ENCODE peak calls at places on chromosomes 5 and 9, in six cellular contexts. T, F, Y, O, R and P are unnamed samples.

GRCh38 chr5:142548739-142549275 is 137.1 kb downstream of the FGF1 start:
- DNase-seq in T (peak), F (peak), Y (peak), O (peak), R (no peak), P (peak)

GRCh38 chr9:15696979-15697378 is 144.1 kb downstream of the CCDC171 start:
- DNase-seq in T (no peak), F (no peak), Y (no peak), O (no peak), R (no peak), P (no peak)

GRCh38 chr9:137244486-137245449 is 3.7 kb downstream of the TUBB4B start:
- DNase-seq in T (no peak), F (no peak), Y (no peak), O (no peak), R (no peak), P (no peak)

GRCh38 chr9:19643875-19644274 is 145.0 kb downstream of the SLC24A2 start:
- DNase-seq in T (no peak), F (no peak), Y (no peak), O (no peak), R (no peak), P (no peak)

GRCh38 chr5:154190652-154191304 is at the start of gene GALNT10:
- DNase-seq in T (no peak), F (peak), Y (peak), O (peak), R (peak), P (peak)

GRCh38 chr5:98721231-98721928 is 52.1 kb upstream of the RGMB start:
- DNase-seq in T (no peak), F (no peak), Y (no peak), O (no peak), R (no peak), P (no peak)

GRCh38 chr9:126702501-126703329 is 89.0 kb downstream of the LMX1B start:
- DNase-seq in T (no peak), F (peak), Y (peak), O (no peak), R (peak), P (peak)

GRCh38 chr5:68420476-68421344 is 205.2 kb downstream of the PIK3R1 start:
- DNase-seq in T (no peak), F (no peak), Y (no peak), O (peak), R (no peak), P (no peak)

GRCh38 chr9:1514733-1515363 is 464.7 kb downstream of the DMRT2 start:
- DNase-seq in T (no peak), F (no peak), Y (no peak), O (no peak), R (no peak), P (no peak)

GRCh38 chr5:150044334-150044681 is 42.0 kb downstream of the CSF1R start:
- DNase-seq in T (no peak), F (no peak), Y (no peak), O (no peak), R (no peak), P (no peak)

GRCh38 chr5:9473624-9474023 is 72.3 kb downstream of the SEMA5A start:
- DNase-seq in T (no peak), F (no peak), Y (no peak), O (no peak), R (no peak), P (no peak)

GRCh38 chr5:20536813-20537212 is 548.8 kb upstream of the CDH18 start:
- DNase-seq in T (no peak), F (no peak), Y (no peak), O (no peak), R (no peak), P (no peak)

GRCh38 chr5:154159343-154159742 is 31.2 kb upstream of the GALNT10 start:
- DNase-seq in T (no peak), F (no peak), Y (no peak), O (no peak), R (no peak), P (no peak)

GRCh38 chr9:95580812-95581761 is 64.3 kb upstream of the PTCH1 start:
- DNase-seq in T (no peak), F (no peak), Y (no peak), O (no peak), R (no peak), P (no peak)

GRCh38 chr5:57627661-57628060 is 145.1 kb upstream of the ACTBL2 start:
- DNase-seq in T (no peak), F (no peak), Y (no peak), O (no peak), R (no peak), P (no peak)

GRCh38 chr5:28809811-28810750 is 1771.7 kb upstream of the CDH9 start:
- DNase-seq in T (no peak), F (no peak), Y (no peak), O (no peak), R (no peak), P (peak)

GRCh38 chr5:77101298-77101697 is 14.2 kb upstream of the ZBED3 start:
- DNase-seq in T (peak), F (no peak), Y (no peak), O (no peak), R (no peak), P (no peak)

GRCh38 chr5:53123702-53124101 is 14.1 kb upstream of the MOCS2 start:
- DNase-seq in T (no peak), F (no peak), Y (no peak), O (no peak), R (no peak), P (no peak)
- TF ChIP-seq CTCF in T (peak), F (no peak), Y (peak), O (peak), R (no peak), P (no peak)

GRCh38 chr9:18190671-18191374 is 283.1 kb upstream of the ADAMTSL1 start:
- DNase-seq in T (no peak), F (no peak), Y (no peak), O (no peak), R (no peak), P (no peak)
- TF ChIP-seq CTCF in T (peak), F (no peak), Y (peak), O (no peak), R (no peak), P (no peak)

GRCh38 chr5:159133041-159133741 is 33.5 kb upstream of the EBF1 start:
- DNase-seq in T (peak), F (no peak), Y (no peak), O (no peak), R (no peak), P (peak)
- TF ChIP-seq CTCF in T (peak), F (peak), Y (peak), O (peak), R (peak), P (peak)

GRCh38 chr9:129306318-129306973 is 128.4 kb upstream of the IER5L start:
- DNase-seq in T (no peak), F (no peak), Y (no peak), O (no peak), R (no peak), P (no peak)

GRCh38 chr9:129310666-129311350 is 132.7 kb upstream of the IER5L start:
- DNase-seq in T (no peak), F (no peak), Y (no peak), O (no peak), R (no peak), P (no peak)

GRCh38 chr9:129307227-129307970 is 129.3 kb upstream of the IER5L start:
- DNase-seq in T (no peak), F (no peak), Y (no peak), O (no peak), R (no peak), P (no peak)

GRCh38 chr9:129309906-129310305 is 131.8 kb upstream of the IER5L start:
- DNase-seq in T (no peak), F (no peak), Y (no peak), O (no peak), R (no peak), P (no peak)

GRCh38 chr9:129309041-129309430 is 131.0 kb upstream of the IER5L start:
- DNase-seq in T (no peak), F (no peak), Y (no peak), O (no peak), R (no peak), P (no peak)
- TF ChIP-seq CTCF in T (no peak), F (no peak), Y (no peak), O (no peak), R (no peak), P (no peak)

DNA sequence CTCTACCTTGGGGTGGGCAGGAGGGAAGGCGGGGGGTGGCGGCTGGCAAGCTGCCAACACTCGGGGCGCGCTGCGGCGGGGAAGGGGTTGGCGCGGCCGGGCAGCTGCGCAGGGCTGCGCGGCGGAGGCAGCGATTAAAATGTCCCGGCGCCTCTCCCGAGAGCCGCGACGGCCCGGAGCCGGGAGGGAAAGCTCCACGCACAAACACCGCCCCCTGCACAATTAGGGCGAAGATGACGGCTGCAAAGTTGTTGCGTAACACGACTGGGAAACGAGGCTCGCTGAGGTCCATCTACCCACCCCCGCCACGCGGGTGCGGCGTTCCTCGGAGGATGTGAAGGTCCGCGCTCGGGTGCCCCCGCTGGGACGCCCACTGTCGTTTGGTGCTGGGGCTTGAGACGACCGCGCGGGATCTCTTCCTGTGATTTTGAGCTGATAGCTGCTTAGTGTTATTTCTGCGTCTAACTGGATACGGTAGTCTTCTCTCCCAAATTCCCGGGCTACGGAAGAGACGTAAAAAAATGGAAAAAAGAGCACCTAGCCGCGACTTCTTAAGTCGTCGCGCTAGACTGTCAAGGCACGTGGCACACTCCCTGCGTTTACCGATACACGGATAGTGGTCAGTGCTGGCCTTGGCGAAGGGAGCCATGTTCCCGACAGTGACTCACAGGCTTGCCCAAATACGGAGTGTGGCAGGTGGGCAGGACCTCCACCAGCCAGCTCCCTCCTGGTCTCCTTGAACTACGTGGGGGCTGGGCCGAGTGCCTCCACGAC is 958 bp upstream of the NFIL3 start:
- DNase-seq in T (peak), F (peak), Y (peak), O (peak), R (peak), P (peak)
- TF ChIP-seq CTCF in T (peak), F (no peak), Y (no peak), O (no peak), R (no peak), P (no peak)

GRCh38 chr5:133081036-133081435 is 29.2 kb downstream of the HSPA4 start:
- DNase-seq in T (no peak), F (no peak), Y (no peak), O (no peak), R (no peak), P (no peak)
- TF ChIP-seq CTCF in T (no peak), F (no peak), Y (no peak), O (no peak), R (no peak), P (no peak)

DNA sequence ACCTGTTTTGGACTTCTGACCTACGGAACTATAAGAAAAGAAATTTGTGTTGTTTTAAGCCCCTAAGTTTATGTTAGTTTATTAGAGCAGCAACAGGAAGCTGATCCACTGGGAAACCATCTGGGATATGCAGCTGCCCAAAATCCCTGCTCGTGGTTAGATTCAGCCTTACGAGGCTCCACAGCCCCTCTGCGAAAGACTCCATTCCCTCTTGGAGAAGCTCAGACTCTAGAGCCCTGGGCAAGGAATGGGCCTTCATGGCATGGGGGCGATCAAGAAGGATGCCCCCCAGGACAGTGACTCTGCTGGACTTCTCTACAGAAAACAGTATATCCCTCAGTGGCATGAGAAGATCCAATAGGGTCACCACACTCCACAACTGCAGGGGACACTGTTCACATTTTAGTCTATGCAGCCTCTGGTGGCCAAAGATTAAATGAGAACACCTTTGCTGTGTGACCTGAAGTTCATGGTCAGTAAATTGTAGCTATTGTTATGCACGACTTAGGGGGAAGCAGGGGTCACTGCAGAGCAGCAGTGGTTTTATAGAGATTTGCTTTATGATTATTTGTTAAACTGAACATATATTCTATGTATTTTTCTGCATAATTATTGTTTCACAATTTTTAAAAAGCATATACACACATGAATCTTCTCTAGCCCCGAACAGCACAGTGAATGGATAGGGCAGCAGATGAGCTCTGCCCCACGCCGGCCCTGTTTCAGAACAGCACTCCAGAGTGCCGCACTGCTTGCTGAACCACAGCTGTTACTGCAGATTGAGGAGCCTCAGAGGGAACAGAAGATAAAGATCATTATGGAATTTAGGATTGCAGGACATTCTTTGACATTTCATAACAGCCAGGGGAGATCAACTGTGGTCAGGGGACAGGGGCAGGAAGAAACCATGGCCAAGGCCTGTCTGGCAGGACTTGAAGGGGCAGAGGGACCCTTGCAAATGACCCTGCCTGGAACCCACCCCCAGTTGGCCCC is 20.9 kb downstream of the IRF1 start:
- DNase-seq in T (no peak), F (no peak), Y (no peak), O (no peak), R (no peak), P (no peak)
- TF ChIP-seq CTCF in T (no peak), F (no peak), Y (no peak), O (no peak), R (no peak), P (peak)

GRCh38 chr9:69157751-69158466 is 16.2 kb upstream of the TJP2 start:
- DNase-seq in T (no peak), F (peak), Y (no peak), O (no peak), R (no peak), P (no peak)
- TF ChIP-seq CTCF in T (peak), F (no peak), Y (peak), O (no peak), R (no peak), P (no peak)

DNA sequence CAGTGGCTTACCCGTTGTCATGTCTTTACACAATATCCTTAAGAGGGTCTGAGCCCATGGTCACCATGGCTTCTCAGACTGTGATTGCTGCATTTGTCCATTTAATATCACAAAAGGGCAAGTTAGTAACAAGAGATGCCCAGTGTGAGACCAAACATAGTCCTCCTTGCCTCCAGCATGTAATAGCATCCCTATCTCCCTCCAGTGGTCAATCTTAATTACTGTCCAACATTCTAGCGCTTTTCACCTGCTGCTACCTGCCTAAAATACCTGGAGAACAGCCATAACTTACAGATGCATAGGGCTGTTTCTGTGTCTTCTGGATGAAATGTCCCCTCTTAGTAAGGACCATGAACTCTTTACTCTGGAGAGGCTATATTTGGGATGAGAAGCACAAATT is 267.2 kb upstream of the DAB2 start:
- DNase-seq in T (no peak), F (no peak), Y (no peak), O (no peak), R (no peak), P (no peak)
- TF ChIP-seq CTCF in T (peak), F (no peak), Y (peak), O (no peak), R (no peak), P (no peak)

GRCh38 chr5:181043285-181044092 is 3.4 kb downstream of the BTNL9 start:
- DNase-seq in T (no peak), F (no peak), Y (no peak), O (no peak), R (no peak), P (no peak)
- TF ChIP-seq CTCF in T (no peak), F (no peak), Y (no peak), O (peak), R (no peak), P (no peak)